ENCODE peak calls at places on chromosomes 7 and 10, in ten cellular contexts. M is effector CD4-positive, alpha-beta T cell; O is EH; P is GM18507; V is OCI-LY7; J is non-pigmented ciliary epithelial cell; R is AG08396; L is NCI-H1092 treated with DMSO at 0.1 percent for 48 hours; H is T-cell; W is COR-L47. I is an unnamed sample.

GRCh38 chr7:7639847-7640220 is 718 bp upstream of the UMAD1 start:
- DNase-seq in W (peak; percentile 11), O (peak; percentile 18), J (no peak), L (peak; percentile 50), P (no peak), H (peak; percentile 56), V (peak; percentile 71), R (peak; percentile 4), M (peak; percentile 51), I (peak; percentile 46)

GRCh38 chr7:20596653-20597052 is 18.8 kb upstream of the ABCB5 start:
- DNase-seq in W (no peak), P (no peak), R (peak; percentile 28), M (no peak), H (no peak), V (no peak), O (peak; percentile 19), J (peak; percentile 65), L (no peak), I (peak; percentile 84)

GRCh38 chr7:129496653-129497052 is 5.7 kb upstream of the SMKR1 start:
- DNase-seq in L (no peak), H (no peak), J (no peak), R (no peak), V (no peak), P (no peak), O (no peak), M (no peak), W (no peak), I (no peak)

GRCh38 chr7:5643280-5643679 is 138.2 kb downstream of the RNF216 start:
- DNase-seq in R (no peak), H (peak; percentile 10), W (no peak), V (no peak), J (no peak), M (no peak), O (peak; percentile 50), P (no peak), L (no peak), I (peak; percentile 88)

GRCh38 chr10:77027576-77027975 is 610.0 kb downstream of the KCNMA1 start:
- DNase-seq in V (no peak), H (no peak), M (no peak), J (no peak), L (no peak), R (no peak), W (no peak), P (no peak), O (no peak), I (no peak)

GRCh38 chr10:122492955-122493597 is 31.7 kb downstream of the HTRA1 start:
- DNase-seq in V (no peak), W (no peak), R (no peak), O (peak; percentile 22), P (no peak), J (no peak), M (no peak), L (no peak), H (no peak), I (no peak)

GRCh38 chr7:27128776-27129728 is 1.5 kb downstream of the HOXA4 start:
- DNase-seq in P (no peak), V (no peak), R (no peak), H (no peak), M (no peak), L (no peak), O (no peak), W (no peak), J (no peak), I (no peak)

GRCh38 chr10:102691701-102692100 is 22.5 kb downstream of the ARL3 start:
- DNase-seq in W (no peak), O (no peak), J (no peak), H (no peak), M (no peak), L (no peak), R (no peak), P (no peak), V (no peak), I (no peak)

I was measured in dermis blood vessel endothelial cell.